ENCODE peak calls at places on chromosome 17, in ten cellular contexts. One of them, this sample, is unnamed.

GRCh38 chr17:251531-251930 is 70.1 kb upstream of the DOC2B start:
- DNase-seq in foreskin fibroblast: no peak
- DNase-seq in left cardiac atrium: peak
- DNase-seq in cardiac fibroblast: no peak
- DNase-seq in amygdala: no peak
- DNase-seq in Calu3: no peak
- DNase-seq in naive thymus-derived CD8-positive, alpha-beta T cell: no peak
- DNase-seq in trophoblast cell: no peak
- DNase-seq in ELF-1: no peak
- DNase-seq in HEK293T: no peak
- DNase-seq in this sample: peak

GRCh38 chr17:73288534-73289302 is 23.1 kb downstream of the CDC42EP4 start:
- DNase-seq in foreskin fibroblast: no peak
- DNase-seq in left cardiac atrium: peak
- DNase-seq in cardiac fibroblast: no peak
- DNase-seq in amygdala: no peak
- DNase-seq in Calu3: peak
- DNase-seq in naive thymus-derived CD8-positive, alpha-beta T cell: no peak
- DNase-seq in trophoblast cell: no peak
- DNase-seq in ELF-1: no peak
- DNase-seq in HEK293T: no peak
- DNase-seq in this sample: no peak

GRCh38 chr17:40168262-40168832 is 8.9 kb upstream of the RAPGEFL1 start:
- DNase-seq in foreskin fibroblast: no peak
- DNase-seq in left cardiac atrium: no peak
- DNase-seq in cardiac fibroblast: peak
- DNase-seq in amygdala: peak
- DNase-seq in Calu3: peak
- DNase-seq in naive thymus-derived CD8-positive, alpha-beta T cell: peak
- DNase-seq in trophoblast cell: peak
- DNase-seq in ELF-1: peak
- DNase-seq in HEK293T: peak
- DNase-seq in this sample: peak

GRCh38 chr17:67111808-67112207 is 67.5 kb downstream of the CACNG1 start:
- DNase-seq in foreskin fibroblast: no peak
- DNase-seq in left cardiac atrium: no peak
- DNase-seq in cardiac fibroblast: no peak
- DNase-seq in amygdala: no peak
- DNase-seq in Calu3: no peak
- DNase-seq in naive thymus-derived CD8-positive, alpha-beta T cell: no peak
- DNase-seq in trophoblast cell: no peak
- DNase-seq in ELF-1: no peak
- DNase-seq in HEK293T: no peak
- DNase-seq in this sample: no peak

GRCh38 chr17:73189417-73190099 is 3.3 kb upstream of the COG1 start:
- DNase-seq in foreskin fibroblast: peak
- DNase-seq in left cardiac atrium: no peak
- DNase-seq in cardiac fibroblast: peak
- DNase-seq in amygdala: no peak
- DNase-seq in Calu3: peak
- DNase-seq in naive thymus-derived CD8-positive, alpha-beta T cell: no peak
- DNase-seq in trophoblast cell: peak
- DNase-seq in ELF-1: peak
- DNase-seq in HEK293T: peak
- DNase-seq in this sample: no peak

GRCh38 chr17:66777689-66778225 is 57.2 kb upstream of the CACNG5 start:
- DNase-seq in foreskin fibroblast: peak
- DNase-seq in left cardiac atrium: no peak
- DNase-seq in cardiac fibroblast: no peak
- DNase-seq in amygdala: peak
- DNase-seq in Calu3: no peak
- DNase-seq in naive thymus-derived CD8-positive, alpha-beta T cell: no peak
- DNase-seq in trophoblast cell: no peak
- DNase-seq in ELF-1: peak
- DNase-seq in HEK293T: peak
- DNase-seq in this sample: no peak

GRCh38 chr17:72338847-72339790 is 218.3 kb downstream of the SOX9 start:
- DNase-seq in foreskin fibroblast: peak
- DNase-seq in left cardiac atrium: peak
- DNase-seq in cardiac fibroblast: peak
- DNase-seq in amygdala: no peak
- DNase-seq in Calu3: peak
- DNase-seq in naive thymus-derived CD8-positive, alpha-beta T cell: no peak
- DNase-seq in trophoblast cell: peak
- DNase-seq in ELF-1: peak
- DNase-seq in HEK293T: no peak
- DNase-seq in this sample: no peak

GRCh38 chr17:40724656-40725055 is 21.1 kb upstream of the KRT24 start:
- DNase-seq in foreskin fibroblast: no peak
- DNase-seq in left cardiac atrium: no peak
- DNase-seq in cardiac fibroblast: no peak
- DNase-seq in amygdala: no peak
- DNase-seq in Calu3: peak
- DNase-seq in naive thymus-derived CD8-positive, alpha-beta T cell: no peak
- DNase-seq in trophoblast cell: no peak
- DNase-seq in ELF-1: no peak
- DNase-seq in HEK293T: no peak
- DNase-seq in this sample: no peak

GRCh38 chr17:82938486-82939212 is 98.8 kb upstream of the ZNF750 start:
- DNase-seq in foreskin fibroblast: no peak
- DNase-seq in left cardiac atrium: no peak
- DNase-seq in cardiac fibroblast: no peak
- DNase-seq in amygdala: no peak
- DNase-seq in Calu3: no peak
- DNase-seq in naive thymus-derived CD8-positive, alpha-beta T cell: no peak
- DNase-seq in trophoblast cell: no peak
- DNase-seq in ELF-1: no peak
- DNase-seq in HEK293T: no peak
- DNase-seq in this sample: no peak

GRCh38 chr17:50210249-50211225 is 9.1 kb upstream of the COL1A1 start:
- DNase-seq in foreskin fibroblast: peak
- DNase-seq in left cardiac atrium: peak
- DNase-seq in cardiac fibroblast: peak
- DNase-seq in amygdala: no peak
- DNase-seq in Calu3: peak
- DNase-seq in naive thymus-derived CD8-positive, alpha-beta T cell: no peak
- DNase-seq in trophoblast cell: no peak
- DNase-seq in ELF-1: peak
- DNase-seq in HEK293T: no peak
- DNase-seq in this sample: no peak

GRCh38 chr17:57911834-57912673 is 43.2 kb downstream of the CUEDC1 start:
- DNase-seq in foreskin fibroblast: no peak
- DNase-seq in left cardiac atrium: peak
- DNase-seq in cardiac fibroblast: peak
- DNase-seq in amygdala: peak
- DNase-seq in Calu3: peak
- DNase-seq in naive thymus-derived CD8-positive, alpha-beta T cell: no peak
- DNase-seq in trophoblast cell: no peak
- DNase-seq in ELF-1: no peak
- DNase-seq in HEK293T: no peak
- DNase-seq in this sample: no peak

GRCh38 chr17:41617698-41618097 is 5.1 kb upstream of the KRT16 start:
- DNase-seq in foreskin fibroblast: no peak
- DNase-seq in left cardiac atrium: no peak
- DNase-seq in cardiac fibroblast: no peak
- DNase-seq in amygdala: no peak
- DNase-seq in Calu3: no peak
- DNase-seq in naive thymus-derived CD8-positive, alpha-beta T cell: no peak
- DNase-seq in trophoblast cell: no peak
- DNase-seq in ELF-1: no peak
- DNase-seq in HEK293T: no peak
- DNase-seq in this sample: peak

GRCh38 chr17:29283496-29283895 is 10.5 kb downstream of the NUFIP2 start:
- DNase-seq in foreskin fibroblast: no peak
- DNase-seq in left cardiac atrium: no peak
- DNase-seq in cardiac fibroblast: peak
- DNase-seq in amygdala: no peak
- DNase-seq in Calu3: no peak
- DNase-seq in naive thymus-derived CD8-positive, alpha-beta T cell: no peak
- DNase-seq in trophoblast cell: no peak
- DNase-seq in ELF-1: no peak
- DNase-seq in HEK293T: no peak
- DNase-seq in this sample: no peak

GRCh38 chr17:1709971-1710806 is at the start of gene TLCD2:
- DNase-seq in foreskin fibroblast: peak
- DNase-seq in left cardiac atrium: peak
- DNase-seq in cardiac fibroblast: peak
- DNase-seq in amygdala: no peak
- DNase-seq in Calu3: peak
- DNase-seq in naive thymus-derived CD8-positive, alpha-beta T cell: peak
- DNase-seq in trophoblast cell: peak
- DNase-seq in ELF-1: peak
- DNase-seq in HEK293T: peak
- DNase-seq in this sample: no peak

GRCh38 chr17:6463616-6464445 is 19.6 kb downstream of the PIMREG start:
- DNase-seq in foreskin fibroblast: no peak
- DNase-seq in left cardiac atrium: no peak
- DNase-seq in cardiac fibroblast: no peak
- DNase-seq in amygdala: no peak
- DNase-seq in Calu3: no peak
- DNase-seq in naive thymus-derived CD8-positive, alpha-beta T cell: no peak
- DNase-seq in trophoblast cell: no peak
- DNase-seq in ELF-1: no peak
- DNase-seq in HEK293T: no peak
- DNase-seq in this sample: peak

GRCh38 chr17:37643118-37643766 is at the start of gene DDX52:
- DNase-seq in foreskin fibroblast: peak
- DNase-seq in left cardiac atrium: peak
- DNase-seq in cardiac fibroblast: peak
- DNase-seq in amygdala: peak
- DNase-seq in Calu3: peak
- DNase-seq in naive thymus-derived CD8-positive, alpha-beta T cell: peak
- DNase-seq in trophoblast cell: peak
- DNase-seq in ELF-1: peak
- DNase-seq in HEK293T: peak
- DNase-seq in this sample: peak

GRCh38 chr17:19718041-19718612 is 1.7 kb upstream of the SLC47A2 start:
- DNase-seq in foreskin fibroblast: no peak
- DNase-seq in left cardiac atrium: no peak
- DNase-seq in cardiac fibroblast: no peak
- DNase-seq in amygdala: no peak
- DNase-seq in Calu3: no peak
- DNase-seq in naive thymus-derived CD8-positive, alpha-beta T cell: no peak
- DNase-seq in trophoblast cell: no peak
- DNase-seq in ELF-1: no peak
- DNase-seq in HEK293T: no peak
- DNase-seq in this sample: no peak